ENCODE peak calls at places on chromosomes 16 and 17, in ten cellular contexts. One of them, this sample, is unnamed. For H3K4me1, the result is how much of the 10 kb centered on the place peaks cover.

GRCh38 chr17:78785011-78785662 is 3.1 kb upstream of the CYTH1 start:
- DNase-seq in upper lobe of right lung: peak
- DNase-seq in lung: no peak
- DNase-seq in fibroblast of lung: no peak
- DNase-seq in uterus: no peak
- DNase-seq in prostate gland: no peak
- DNase-seq in heart right ventricle: no peak
- DNase-seq in iPS DF 6.9: no peak
- DNase-seq in heart left ventricle: no peak
- DNase-seq in right lobe of liver: no peak
- DNase-seq in this sample: peak

GRCh38 chr16:68802190-68802589 is 41.1 kb upstream of the TANGO6 start:
- DNase-seq in upper lobe of right lung: no peak
- DNase-seq in lung: no peak
- DNase-seq in fibroblast of lung: no peak
- DNase-seq in uterus: no peak
- DNase-seq in prostate gland: no peak
- DNase-seq in heart right ventricle: no peak
- DNase-seq in iPS DF 6.9: no peak
- DNase-seq in heart left ventricle: no peak
- DNase-seq in right lobe of liver: no peak
- DNase-seq in this sample: no peak

GRCh38 chr17:83161298-83162034 is 82.1 kb downstream of the METRNL start:
- DNase-seq in upper lobe of right lung: peak
- DNase-seq in lung: peak
- DNase-seq in fibroblast of lung: peak
- DNase-seq in uterus: no peak
- DNase-seq in prostate gland: peak
- DNase-seq in heart right ventricle: no peak
- DNase-seq in iPS DF 6.9: no peak
- DNase-seq in heart left ventricle: no peak
- DNase-seq in right lobe of liver: no peak
- DNase-seq in this sample: peak

GRCh38 chr17:34300652-34301390 is 15.3 kb downstream of the CCL11 start:
- DNase-seq in upper lobe of right lung: no peak
- DNase-seq in lung: peak
- DNase-seq in fibroblast of lung: no peak
- DNase-seq in uterus: no peak
- DNase-seq in prostate gland: no peak
- DNase-seq in heart right ventricle: no peak
- DNase-seq in iPS DF 6.9: no peak
- DNase-seq in heart left ventricle: no peak
- DNase-seq in right lobe of liver: no peak
- DNase-seq in this sample: no peak

GRCh38 chr16:27242868-27243590 is 25.5 kb downstream of the NSMCE1 start:
- DNase-seq in upper lobe of right lung: peak
- DNase-seq in lung: no peak
- DNase-seq in fibroblast of lung: peak
- DNase-seq in uterus: peak
- DNase-seq in prostate gland: no peak
- DNase-seq in heart right ventricle: no peak
- DNase-seq in iPS DF 6.9: no peak
- DNase-seq in heart left ventricle: peak
- DNase-seq in right lobe of liver: no peak
- DNase-seq in this sample: peak

GRCh38 chr17:17144061-17144460 is 62.1 kb downstream of the PLD6 start:
- DNase-seq in upper lobe of right lung: no peak
- DNase-seq in lung: no peak
- DNase-seq in fibroblast of lung: no peak
- DNase-seq in uterus: no peak
- DNase-seq in prostate gland: no peak
- DNase-seq in heart right ventricle: no peak
- DNase-seq in iPS DF 6.9: no peak
- DNase-seq in heart left ventricle: no peak
- DNase-seq in right lobe of liver: no peak
- DNase-seq in this sample: no peak

GRCh38 chr16:29854520-29855100 is 8.4 kb downstream of the CDIPT start:
- DNase-seq in upper lobe of right lung: no peak
- DNase-seq in lung: no peak
- DNase-seq in fibroblast of lung: no peak
- DNase-seq in uterus: no peak
- DNase-seq in prostate gland: no peak
- DNase-seq in heart right ventricle: no peak
- DNase-seq in iPS DF 6.9: no peak
- DNase-seq in heart left ventricle: no peak
- DNase-seq in right lobe of liver: no peak
- DNase-seq in this sample: no peak

GRCh38 chr17:7336240-7337175 is at the start of gene ACAP1:
- DNase-seq in upper lobe of right lung: peak
- DNase-seq in lung: no peak
- DNase-seq in fibroblast of lung: no peak
- DNase-seq in uterus: no peak
- DNase-seq in prostate gland: no peak
- DNase-seq in heart right ventricle: no peak
- DNase-seq in iPS DF 6.9: no peak
- DNase-seq in heart left ventricle: no peak
- DNase-seq in right lobe of liver: peak
- DNase-seq in this sample: peak

GRCh38 chr16:17334096-17334495 is 136.7 kb downstream of the XYLT1 start:
- DNase-seq in upper lobe of right lung: no peak
- DNase-seq in lung: no peak
- DNase-seq in fibroblast of lung: peak
- DNase-seq in uterus: no peak
- DNase-seq in prostate gland: no peak
- DNase-seq in heart right ventricle: no peak
- DNase-seq in iPS DF 6.9: no peak
- DNase-seq in heart left ventricle: no peak
- DNase-seq in right lobe of liver: no peak
- DNase-seq in this sample: no peak

GRCh38 chr17:2415081-2415480 is 14.2 kb upstream of the MNT start:
- DNase-seq in upper lobe of right lung: no peak
- DNase-seq in lung: no peak
- DNase-seq in fibroblast of lung: no peak
- DNase-seq in uterus: no peak
- DNase-seq in prostate gland: no peak
- DNase-seq in heart right ventricle: no peak
- DNase-seq in iPS DF 6.9: no peak
- DNase-seq in heart left ventricle: no peak
- DNase-seq in right lobe of liver: no peak
- DNase-seq in this sample: no peak

DNA sequence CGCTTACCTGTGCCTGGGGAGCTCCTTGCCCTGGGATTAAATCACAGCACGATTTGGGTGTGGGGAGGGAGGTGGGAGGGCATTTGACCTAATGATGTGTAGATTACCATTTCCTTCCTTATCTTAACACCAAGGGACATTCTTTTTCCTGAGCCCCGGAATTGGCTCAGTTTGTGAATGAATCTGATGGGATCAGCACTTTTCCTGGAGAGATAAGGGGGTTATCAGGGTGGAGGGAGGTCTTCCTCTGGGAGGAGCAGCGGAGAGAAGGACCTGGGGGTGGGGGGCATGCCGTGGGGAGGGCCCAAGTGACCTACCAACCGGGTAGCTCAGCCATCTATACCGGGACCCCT is 90.0 kb upstream of the LHX1 start:
- DNase-seq in upper lobe of right lung: no peak
- DNase-seq in lung: no peak
- DNase-seq in fibroblast of lung: no peak
- DNase-seq in uterus: no peak
- DNase-seq in prostate gland: no peak
- DNase-seq in heart right ventricle: no peak
- DNase-seq in iPS DF 6.9: no peak
- DNase-seq in heart left ventricle: no peak
- DNase-seq in right lobe of liver: no peak
- DNase-seq in this sample: no peak
- H3K4me3 ChIP-seq in upper lobe of right lung: no peak
- H3K4me3 ChIP-seq in lung: no peak
- H3K4me3 ChIP-seq in fibroblast of lung: no peak
- H3K4me3 ChIP-seq in uterus: no peak
- H3K4me3 ChIP-seq in prostate gland: no peak
- H3K4me3 ChIP-seq in heart right ventricle: no peak
- H3K4me3 ChIP-seq in iPS DF 6.9: no peak
- H3K4me3 ChIP-seq in heart left ventricle: no peak
- H3K4me3 ChIP-seq in right lobe of liver: no peak
- H3K4me3 ChIP-seq in this sample: no peak

GRCh38 chr17:35757243-35757642 is 3.4 kb upstream of the C17orf50 start:
- DNase-seq in upper lobe of right lung: no peak
- DNase-seq in lung: no peak
- DNase-seq in fibroblast of lung: no peak
- DNase-seq in uterus: no peak
- DNase-seq in prostate gland: no peak
- DNase-seq in heart right ventricle: no peak
- DNase-seq in iPS DF 6.9: no peak
- DNase-seq in heart left ventricle: no peak
- DNase-seq in right lobe of liver: no peak
- DNase-seq in this sample: no peak
- H3K27ac ChIP-seq in upper lobe of right lung: no peak
- H3K27ac ChIP-seq in lung: no peak
- H3K27ac ChIP-seq in fibroblast of lung: no peak
- H3K27ac ChIP-seq in uterus: no peak
- H3K27ac ChIP-seq in prostate gland: no peak
- H3K27ac ChIP-seq in heart right ventricle: no peak
- H3K27ac ChIP-seq in iPS DF 6.9: no peak
- H3K27ac ChIP-seq in heart left ventricle: no peak
- H3K27ac ChIP-seq in right lobe of liver: no peak
- H3K27ac ChIP-seq in this sample: no peak

DNA sequence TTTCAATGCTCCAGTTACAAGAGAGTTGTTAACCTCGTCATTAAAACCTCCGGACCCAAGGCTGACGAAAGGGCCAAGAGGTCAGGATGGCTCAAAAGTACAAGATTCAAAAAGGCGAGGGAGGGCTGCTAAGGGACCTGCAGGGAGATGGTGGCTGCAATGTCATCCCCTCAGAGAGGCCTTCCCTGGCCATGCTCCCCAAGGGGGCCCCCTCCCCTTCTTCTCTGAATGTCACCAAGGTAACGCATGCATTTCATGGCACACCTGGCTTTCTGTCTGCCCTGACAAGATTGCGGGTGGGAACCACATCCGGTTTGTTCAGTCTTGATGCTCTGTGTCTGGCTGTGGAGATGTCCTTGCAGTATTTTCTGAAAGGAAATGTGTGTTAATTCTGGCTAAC is 89.9 kb downstream of the C16orf78 start:
- DNase-seq in upper lobe of right lung: no peak
- DNase-seq in lung: no peak
- DNase-seq in fibroblast of lung: no peak
- DNase-seq in uterus: no peak
- DNase-seq in prostate gland: no peak
- DNase-seq in heart right ventricle: no peak
- DNase-seq in iPS DF 6.9: no peak
- DNase-seq in heart left ventricle: no peak
- DNase-seq in right lobe of liver: no peak
- DNase-seq in this sample: no peak
- H3K4me1 ChIP-seq in upper lobe of right lung: under half
- H3K4me1 ChIP-seq in lung: under half
- H3K4me1 ChIP-seq in fibroblast of lung: under half
- H3K4me1 ChIP-seq in uterus: under half
- H3K4me1 ChIP-seq in prostate gland: under half
- H3K4me1 ChIP-seq in heart right ventricle: under half
- H3K4me1 ChIP-seq in iPS DF 6.9: under half
- H3K4me1 ChIP-seq in heart left ventricle: under half
- H3K4me1 ChIP-seq in right lobe of liver: under half
- H3K4me1 ChIP-seq in this sample: under half

GRCh38 chr17:49992933-49993422 is 2.0 kb downstream of the DLX3 start:
- DNase-seq in upper lobe of right lung: peak
- DNase-seq in lung: no peak
- DNase-seq in fibroblast of lung: no peak
- DNase-seq in uterus: no peak
- DNase-seq in prostate gland: no peak
- DNase-seq in heart right ventricle: no peak
- DNase-seq in iPS DF 6.9: no peak
- DNase-seq in heart left ventricle: no peak
- DNase-seq in right lobe of liver: no peak
- DNase-seq in this sample: no peak

GRCh38 chr17:49995055-49995738 is at the start of gene DLX3:
- DNase-seq in upper lobe of right lung: peak
- DNase-seq in lung: peak
- DNase-seq in fibroblast of lung: peak
- DNase-seq in uterus: peak
- DNase-seq in prostate gland: peak
- DNase-seq in heart right ventricle: peak
- DNase-seq in iPS DF 6.9: no peak
- DNase-seq in heart left ventricle: peak
- DNase-seq in right lobe of liver: no peak
- DNase-seq in this sample: peak

GRCh38 chr17:49996121-49996494 is 1.1 kb upstream of the DLX3 start:
- DNase-seq in upper lobe of right lung: peak
- DNase-seq in lung: no peak
- DNase-seq in fibroblast of lung: no peak
- DNase-seq in uterus: no peak
- DNase-seq in prostate gland: no peak
- DNase-seq in heart right ventricle: no peak
- DNase-seq in iPS DF 6.9: no peak
- DNase-seq in heart left ventricle: no peak
- DNase-seq in right lobe of liver: no peak
- DNase-seq in this sample: no peak

GRCh38 chr17:49993423-49994037 is 1.5 kb downstream of the DLX3 start:
- DNase-seq in upper lobe of right lung: peak
- DNase-seq in lung: no peak
- DNase-seq in fibroblast of lung: no peak
- DNase-seq in uterus: no peak
- DNase-seq in prostate gland: peak
- DNase-seq in heart right ventricle: no peak
- DNase-seq in iPS DF 6.9: no peak
- DNase-seq in heart left ventricle: no peak
- DNase-seq in right lobe of liver: no peak
- DNase-seq in this sample: no peak

DNA sequence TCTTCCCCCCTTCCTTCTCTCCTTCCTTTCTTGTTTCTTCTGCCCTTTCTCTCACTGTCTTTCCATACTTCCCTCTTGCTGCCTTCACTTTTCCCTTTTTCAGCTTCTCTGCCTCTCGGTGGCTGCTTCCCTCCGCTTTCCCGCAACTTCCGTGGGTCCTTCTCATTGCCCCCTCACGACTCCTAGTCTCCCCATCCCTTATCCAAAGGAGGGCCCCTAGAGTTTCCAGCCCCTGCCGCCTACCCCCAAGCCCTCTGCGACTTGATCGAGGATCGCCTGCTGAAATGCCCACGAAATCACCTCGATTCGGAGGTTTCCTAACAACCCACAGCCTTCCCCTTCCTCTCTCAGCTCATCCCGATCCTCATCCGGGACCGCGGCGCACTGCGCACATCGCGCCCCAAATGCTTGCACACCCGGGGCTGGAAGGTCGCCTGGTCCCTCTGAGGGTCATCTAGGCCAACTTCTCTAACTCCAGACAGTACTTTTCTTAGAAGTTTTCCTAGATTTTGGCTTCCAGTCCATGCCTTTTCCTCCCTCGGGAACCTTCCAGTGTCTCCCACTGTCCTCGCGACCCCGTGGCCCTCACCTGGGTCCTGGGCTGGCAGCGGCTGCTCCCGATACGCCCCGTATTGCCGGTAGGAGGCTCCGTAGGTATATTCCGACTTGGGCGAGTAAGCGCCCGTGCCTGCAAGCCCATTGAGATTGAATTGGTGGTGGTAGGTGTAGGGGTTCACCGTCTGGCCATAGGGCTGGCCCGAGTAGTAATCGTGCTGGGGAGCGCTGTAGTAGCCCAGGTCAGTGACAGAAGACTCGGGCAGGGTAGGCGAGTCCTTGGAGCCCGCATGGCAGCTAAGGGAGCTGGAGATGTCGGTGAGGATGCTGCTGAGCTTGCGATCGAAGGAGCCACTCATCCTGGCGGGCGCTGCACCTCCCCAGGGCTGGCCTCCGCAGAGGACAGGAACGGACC is 654 bp downstream of the DLX3 start:
- DNase-seq in upper lobe of right lung: peak
- DNase-seq in lung: no peak
- DNase-seq in fibroblast of lung: no peak
- DNase-seq in uterus: no peak
- DNase-seq in prostate gland: no peak
- DNase-seq in heart right ventricle: no peak
- DNase-seq in iPS DF 6.9: no peak
- DNase-seq in heart left ventricle: no peak
- DNase-seq in right lobe of liver: no peak
- DNase-seq in this sample: no peak
- H3K4me3 ChIP-seq in upper lobe of right lung: peak
- H3K4me3 ChIP-seq in lung: no peak
- H3K4me3 ChIP-seq in fibroblast of lung: no peak
- H3K4me3 ChIP-seq in uterus: peak
- H3K4me3 ChIP-seq in prostate gland: peak
- H3K4me3 ChIP-seq in heart right ventricle: peak
- H3K4me3 ChIP-seq in iPS DF 6.9: peak
- H3K4me3 ChIP-seq in heart left ventricle: peak
- H3K4me3 ChIP-seq in right lobe of liver: no peak
- H3K4me3 ChIP-seq in this sample: peak